ENCODE peak calls at places on chromosomes 5 and 9, in seven cellular contexts. One of them, this sample, is unnamed.

GRCh38 chr9:120715331-120715924 is 1.2 kb upstream of the MEGF9 start:
- DNase-seq in left ventricle myocardium inferior: peak; percentile 37
- DNase-seq in upper lobe of left lung: no peak
- DNase-seq in heart left ventricle: peak; percentile 37
- DNase-seq in stomach: no peak
- DNase-seq in AG10803: peak; percentile 73
- DNase-seq in cardiac muscle cell: no peak
- DNase-seq in this sample: no peak

GRCh38 chr5:64301566-64301965 is 135.9 kb downstream of the RNF180 start:
- DNase-seq in cardiac muscle cell: no peak
- DNase-seq in AG10803: no peak
- DNase-seq in stomach: no peak
- DNase-seq in upper lobe of left lung: no peak
- DNase-seq in left ventricle myocardium inferior: no peak
- DNase-seq in heart left ventricle: no peak
- DNase-seq in this sample: no peak

GRCh38 chr9:100595391-100596199 is 17.7 kb downstream of the CAVIN4 start:
- DNase-seq in left ventricle myocardium inferior: no peak
- DNase-seq in upper lobe of left lung: no peak
- DNase-seq in cardiac muscle cell: peak; percentile 74
- DNase-seq in stomach: no peak
- DNase-seq in heart left ventricle: no peak
- DNase-seq in AG10803: peak; percentile 51
- DNase-seq in this sample: no peak

GRCh38 chr5:179191506-179192184 is 131.5 kb downstream of the ZNF354C start:
- DNase-seq in upper lobe of left lung: no peak
- DNase-seq in left ventricle myocardium inferior: no peak
- DNase-seq in AG10803: no peak
- DNase-seq in stomach: no peak
- DNase-seq in cardiac muscle cell: no peak
- DNase-seq in heart left ventricle: no peak
- DNase-seq in this sample: no peak

GRCh38 chr5:4511996-4512656 is 628.0 kb upstream of the ADAMTS16 start:
- DNase-seq in stomach: no peak
- DNase-seq in upper lobe of left lung: peak; percentile 67
- DNase-seq in cardiac muscle cell: peak; percentile 75
- DNase-seq in heart left ventricle: peak; percentile 25
- DNase-seq in AG10803: peak; percentile 4
- DNase-seq in left ventricle myocardium inferior: peak; percentile 27
- DNase-seq in this sample: no peak

GRCh38 chr5:176466245-176466871 is 18.2 kb downstream of the FAF2 start:
- DNase-seq in stomach: no peak
- DNase-seq in AG10803: peak; percentile 77
- DNase-seq in heart left ventricle: no peak
- DNase-seq in left ventricle myocardium inferior: no peak
- DNase-seq in upper lobe of left lung: no peak
- DNase-seq in cardiac muscle cell: no peak
- DNase-seq in this sample: no peak

GRCh38 chr5:171713152-171713551 is 72.5 kb upstream of the SMIM23 start:
- DNase-seq in stomach: no peak
- DNase-seq in cardiac muscle cell: no peak
- DNase-seq in upper lobe of left lung: no peak
- DNase-seq in left ventricle myocardium inferior: no peak
- DNase-seq in heart left ventricle: no peak
- DNase-seq in AG10803: no peak
- DNase-seq in this sample: peak; percentile 13

GRCh38 chr5:157606046-157606445 is 30.5 kb upstream of the ADAM19 start:
- DNase-seq in AG10803: peak; percentile 22
- DNase-seq in stomach: no peak
- DNase-seq in cardiac muscle cell: no peak
- DNase-seq in heart left ventricle: no peak
- DNase-seq in upper lobe of left lung: no peak
- DNase-seq in left ventricle myocardium inferior: no peak
- DNase-seq in this sample: no peak

GRCh38 chr9:97564291-97565175 is 63.1 kb downstream of the TMOD1 start:
- DNase-seq in AG10803: peak; percentile 45
- DNase-seq in upper lobe of left lung: no peak
- DNase-seq in left ventricle myocardium inferior: no peak
- DNase-seq in cardiac muscle cell: no peak
- DNase-seq in stomach: peak; percentile 39
- DNase-seq in heart left ventricle: no peak
- DNase-seq in this sample: no peak

GRCh38 chr5:93022211-93022610 is 558.8 kb downstream of the NR2F1-AS1 start:
- DNase-seq in left ventricle myocardium inferior: no peak
- DNase-seq in upper lobe of left lung: no peak
- DNase-seq in cardiac muscle cell: no peak
- DNase-seq in stomach: no peak
- DNase-seq in heart left ventricle: no peak
- DNase-seq in AG10803: no peak
- DNase-seq in this sample: no peak

GRCh38 chr9:113389451-113389850 is 11.6 kb downstream of the ALAD start:
- DNase-seq in AG10803: no peak
- DNase-seq in upper lobe of left lung: no peak
- DNase-seq in cardiac muscle cell: no peak
- DNase-seq in heart left ventricle: no peak
- DNase-seq in stomach: no peak
- DNase-seq in left ventricle myocardium inferior: no peak
- DNase-seq in this sample: no peak

GRCh38 chr5:122137702-122138101 is 8.4 kb downstream of the ZNF474 start:
- DNase-seq in AG10803: no peak
- DNase-seq in cardiac muscle cell: no peak
- DNase-seq in stomach: no peak
- DNase-seq in upper lobe of left lung: no peak
- DNase-seq in left ventricle myocardium inferior: no peak
- DNase-seq in heart left ventricle: no peak
- DNase-seq in this sample: no peak

GRCh38 chr9:121631978-121632418 is 19.4 kb upstream of the DAB2IP start:
- DNase-seq in left ventricle myocardium inferior: no peak
- DNase-seq in AG10803: no peak
- DNase-seq in stomach: no peak
- DNase-seq in upper lobe of left lung: no peak
- DNase-seq in heart left ventricle: no peak
- DNase-seq in cardiac muscle cell: no peak
- DNase-seq in this sample: no peak

GRCh38 chr5:39977231-39977630 is 552.5 kb upstream of the DAB2 start:
- DNase-seq in upper lobe of left lung: no peak
- DNase-seq in left ventricle myocardium inferior: no peak
- DNase-seq in heart left ventricle: no peak
- DNase-seq in AG10803: peak; percentile 54
- DNase-seq in stomach: no peak
- DNase-seq in cardiac muscle cell: no peak
- DNase-seq in this sample: no peak

GRCh38 chr5:141208478-141208877 is at the start of gene PCDHB12:
- DNase-seq in heart left ventricle: no peak
- DNase-seq in left ventricle myocardium inferior: no peak
- DNase-seq in stomach: no peak
- DNase-seq in AG10803: no peak
- DNase-seq in cardiac muscle cell: peak; percentile 49
- DNase-seq in upper lobe of left lung: no peak
- DNase-seq in this sample: no peak
- TF ChIP-seq CTCF in heart left ventricle: peak; percentile 27
- TF ChIP-seq CTCF in left ventricle myocardium inferior: peak; percentile 53
- TF ChIP-seq CTCF in stomach: no peak
- TF ChIP-seq CTCF in AG10803: peak; percentile 9
- TF ChIP-seq CTCF in cardiac muscle cell: no peak
- TF ChIP-seq CTCF in upper lobe of left lung: no peak
- TF ChIP-seq CTCF in this sample: no peak

DNA sequence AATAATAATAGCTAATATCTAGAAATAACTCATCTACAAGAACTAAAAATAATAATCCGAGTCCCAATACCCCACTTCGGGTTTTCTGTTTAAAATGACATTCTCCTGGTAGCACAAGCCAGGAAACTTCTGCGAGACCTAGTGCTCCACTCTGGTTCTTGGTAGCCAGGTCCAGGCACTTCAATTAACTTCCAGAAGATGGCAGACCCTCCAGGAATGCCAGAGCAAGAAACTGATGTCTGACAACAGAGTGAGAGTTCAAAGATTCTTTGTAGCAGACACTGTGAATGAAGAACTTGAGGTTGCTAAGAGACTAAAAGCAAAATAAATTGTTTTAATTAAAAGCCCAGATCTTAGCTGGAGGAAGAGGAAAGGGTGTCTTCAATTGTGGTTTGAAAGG is 1963.3 kb upstream of the CDH9 start:
- DNase-seq in AG10803: no peak
- DNase-seq in upper lobe of left lung: no peak
- DNase-seq in cardiac muscle cell: peak; percentile 37
- DNase-seq in stomach: no peak
- DNase-seq in heart left ventricle: no peak
- DNase-seq in left ventricle myocardium inferior: no peak
- DNase-seq in this sample: no peak
- TF ChIP-seq CTCF in AG10803: no peak
- TF ChIP-seq CTCF in upper lobe of left lung: no peak
- TF ChIP-seq CTCF in cardiac muscle cell: no peak
- TF ChIP-seq CTCF in stomach: no peak
- TF ChIP-seq CTCF in heart left ventricle: no peak
- TF ChIP-seq CTCF in left ventricle myocardium inferior: no peak
- TF ChIP-seq CTCF in this sample: peak; percentile 27

DNA sequence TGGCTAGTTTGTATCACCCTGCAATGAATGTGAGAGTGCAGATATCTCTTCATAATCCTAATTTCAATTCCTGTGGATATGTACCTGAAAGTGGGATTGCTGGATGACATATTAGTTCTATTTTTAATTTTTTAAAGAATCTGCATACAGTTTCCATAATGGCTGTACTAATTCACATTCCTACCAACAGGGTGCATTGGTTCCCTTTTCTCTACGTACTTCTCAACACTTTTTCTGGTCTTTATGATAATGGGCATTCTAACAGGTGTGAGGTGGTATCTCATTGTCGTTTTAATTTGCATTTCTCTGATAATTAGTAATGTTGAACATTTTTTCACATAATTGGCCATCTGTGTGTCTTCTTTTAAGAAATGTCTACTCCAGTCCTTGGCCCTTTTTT is 927.5 kb downstream of the DTWD2 start:
- DNase-seq in AG10803: no peak
- DNase-seq in left ventricle myocardium inferior: no peak
- DNase-seq in stomach: no peak
- DNase-seq in upper lobe of left lung: no peak
- DNase-seq in cardiac muscle cell: no peak
- DNase-seq in heart left ventricle: no peak
- DNase-seq in this sample: no peak
- TF ChIP-seq CTCF in AG10803: no peak
- TF ChIP-seq CTCF in left ventricle myocardium inferior: no peak
- TF ChIP-seq CTCF in stomach: no peak
- TF ChIP-seq CTCF in upper lobe of left lung: no peak
- TF ChIP-seq CTCF in cardiac muscle cell: no peak
- TF ChIP-seq CTCF in heart left ventricle: no peak
- TF ChIP-seq CTCF in this sample: peak; percentile 29

DNA sequence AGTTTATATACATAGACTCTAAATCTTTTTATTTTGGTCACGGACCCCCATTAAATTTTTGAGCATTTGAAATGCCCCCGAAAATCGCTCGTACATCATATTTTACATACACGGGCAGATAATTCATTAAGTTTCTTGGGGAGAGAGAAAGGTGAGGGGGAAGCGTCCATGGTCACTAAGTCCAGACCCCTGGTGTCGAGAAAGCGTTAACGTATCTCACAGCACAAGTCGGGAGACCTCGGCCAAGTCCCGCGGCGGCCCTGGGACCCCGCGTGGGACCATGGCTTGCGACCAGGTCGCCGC is 794 bp downstream of the PTBP3 start:
- DNase-seq in left ventricle myocardium inferior: no peak
- DNase-seq in cardiac muscle cell: no peak
- DNase-seq in stomach: no peak
- DNase-seq in heart left ventricle: no peak
- DNase-seq in upper lobe of left lung: no peak
- DNase-seq in AG10803: no peak
- DNase-seq in this sample: no peak
- TF ChIP-seq CTCF in left ventricle myocardium inferior: no peak
- TF ChIP-seq CTCF in cardiac muscle cell: peak; percentile 21
- TF ChIP-seq CTCF in stomach: no peak
- TF ChIP-seq CTCF in heart left ventricle: no peak
- TF ChIP-seq CTCF in upper lobe of left lung: no peak
- TF ChIP-seq CTCF in AG10803: peak; percentile 26
- TF ChIP-seq CTCF in this sample: peak; percentile 36

This sample was measured in osteocyte.